ENCODE peak calls at places on chromosome 3, in seven cellular contexts. One of them, this sample, is unnamed. For H3K4me1, the result is how much of the 10 kb centered on the place peaks cover.

GRCh38 chr3:71813704-71814103 is 28.8 kb upstream of the PROK2 start:
- DNase-seq in mesendoderm: no peak
- DNase-seq in IMR-90: no peak
- DNase-seq in H1: no peak
- DNase-seq in H9: no peak
- DNase-seq in neuronal stem cell: no peak
- DNase-seq in mesenchymal stem cell: no peak
- DNase-seq in this sample: no peak

GRCh38 chr3:46490338-46491084 is 7.3 kb upstream of the RTP3 start:
- DNase-seq in mesendoderm: no peak
- DNase-seq in IMR-90: peak
- DNase-seq in H1: no peak
- DNase-seq in H9: peak
- DNase-seq in neuronal stem cell: no peak
- DNase-seq in mesenchymal stem cell: peak
- DNase-seq in this sample: peak

GRCh38 chr3:7504886-7505775 is 644.2 kb downstream of the GRM7 start:
- DNase-seq in mesendoderm: peak
- DNase-seq in IMR-90: no peak
- DNase-seq in H1: no peak
- DNase-seq in H9: no peak
- DNase-seq in neuronal stem cell: no peak
- DNase-seq in mesenchymal stem cell: peak
- DNase-seq in this sample: peak

GRCh38 chr3:103136621-103137020 is 701.8 kb downstream of the ZPLD1 start:
- DNase-seq in mesendoderm: no peak
- DNase-seq in IMR-90: no peak
- DNase-seq in H1: no peak
- DNase-seq in H9: no peak
- DNase-seq in neuronal stem cell: no peak
- DNase-seq in mesenchymal stem cell: no peak
- DNase-seq in this sample: no peak

GRCh38 chr3:171620825-171621434 is 160.7 kb upstream of the TNIK start:
- DNase-seq in mesendoderm: peak
- DNase-seq in IMR-90: peak
- DNase-seq in H1: no peak
- DNase-seq in H9: no peak
- DNase-seq in neuronal stem cell: no peak
- DNase-seq in mesenchymal stem cell: peak
- DNase-seq in this sample: no peak

GRCh38 chr3:43413676-43414368 is 127.5 kb downstream of the SNRK start:
- DNase-seq in mesendoderm: peak
- DNase-seq in IMR-90: no peak
- DNase-seq in H1: no peak
- DNase-seq in H9: no peak
- DNase-seq in neuronal stem cell: no peak
- DNase-seq in mesenchymal stem cell: peak
- DNase-seq in this sample: no peak

GRCh38 chr3:42906085-42906904 is at the start of gene ZNF662:
- DNase-seq in mesendoderm: no peak
- DNase-seq in IMR-90: no peak
- DNase-seq in H1: no peak
- DNase-seq in H9: peak
- DNase-seq in neuronal stem cell: no peak
- DNase-seq in mesenchymal stem cell: no peak
- DNase-seq in this sample: peak

GRCh38 chr3:73542127-73542526 is 82.6 kb downstream of the PDZRN3 start:
- DNase-seq in mesendoderm: peak
- DNase-seq in IMR-90: no peak
- DNase-seq in H1: no peak
- DNase-seq in H9: peak
- DNase-seq in neuronal stem cell: no peak
- DNase-seq in mesenchymal stem cell: no peak
- DNase-seq in this sample: no peak

GRCh38 chr3:178257491-178257890 is 278.7 kb upstream of the KCNMB2 start:
- DNase-seq in mesendoderm: no peak
- DNase-seq in IMR-90: no peak
- DNase-seq in H1: no peak
- DNase-seq in H9: no peak
- DNase-seq in neuronal stem cell: no peak
- DNase-seq in mesenchymal stem cell: no peak
- DNase-seq in this sample: no peak

GRCh38 chr3:41092791-41093190 is 106.5 kb upstream of the CTNNB1 start:
- DNase-seq in mesendoderm: no peak
- DNase-seq in IMR-90: no peak
- DNase-seq in H1: no peak
- DNase-seq in H9: no peak
- DNase-seq in neuronal stem cell: no peak
- DNase-seq in mesenchymal stem cell: no peak
- DNase-seq in this sample: no peak

GRCh38 chr3:42613462-42613861 is 13.0 kb downstream of the NKTR start:
- DNase-seq in mesendoderm: peak
- DNase-seq in IMR-90: no peak
- DNase-seq in H1: no peak
- DNase-seq in H9: no peak
- DNase-seq in neuronal stem cell: no peak
- DNase-seq in mesenchymal stem cell: peak
- DNase-seq in this sample: peak

GRCh38 chr3:14412831-14413380 is 10.5 kb downstream of the SLC6A6 start:
- DNase-seq in mesendoderm: peak
- DNase-seq in IMR-90: no peak
- DNase-seq in H1: no peak
- DNase-seq in H9: peak
- DNase-seq in neuronal stem cell: no peak
- DNase-seq in mesenchymal stem cell: peak
- DNase-seq in this sample: no peak

GRCh38 chr3:33884204-33884561 is 85.8 kb downstream of the PDCD6IP start:
- DNase-seq in mesendoderm: peak
- DNase-seq in IMR-90: no peak
- DNase-seq in H1: no peak
- DNase-seq in H9: peak
- DNase-seq in neuronal stem cell: no peak
- DNase-seq in mesenchymal stem cell: no peak
- DNase-seq in this sample: no peak

GRCh38 chr3:61331937-61332590 is 80.8 kb upstream of the FHIT start:
- DNase-seq in mesendoderm: peak
- DNase-seq in IMR-90: no peak
- DNase-seq in H1: no peak
- DNase-seq in H9: peak
- DNase-seq in neuronal stem cell: peak
- DNase-seq in mesenchymal stem cell: no peak
- DNase-seq in this sample: no peak

GRCh38 chr3:18237251-18238005 is 187.7 kb downstream of the SATB1 start:
- DNase-seq in mesendoderm: peak
- DNase-seq in IMR-90: peak
- DNase-seq in H1: no peak
- DNase-seq in H9: no peak
- DNase-seq in neuronal stem cell: no peak
- DNase-seq in mesenchymal stem cell: peak
- DNase-seq in this sample: no peak

GRCh38 chr3:13021141-13021933 is 51.9 kb downstream of the IQSEC1 start:
- DNase-seq in mesendoderm: no peak
- DNase-seq in IMR-90: no peak
- DNase-seq in H1: no peak
- DNase-seq in H9: no peak
- DNase-seq in neuronal stem cell: no peak
- DNase-seq in mesenchymal stem cell: no peak
- DNase-seq in this sample: peak

GRCh38 chr3:14906355-14906960 is 40.9 kb upstream of the NR2C2 start:
- DNase-seq in mesendoderm: no peak
- DNase-seq in IMR-90: no peak
- DNase-seq in H1: no peak
- DNase-seq in H9: peak
- DNase-seq in neuronal stem cell: no peak
- DNase-seq in mesenchymal stem cell: no peak
- DNase-seq in this sample: no peak

GRCh38 chr3:159667261-159667660 is 321.4 kb upstream of the IL12A start:
- DNase-seq in mesendoderm: no peak
- DNase-seq in IMR-90: peak
- DNase-seq in H1: no peak
- DNase-seq in H9: no peak
- DNase-seq in neuronal stem cell: no peak
- DNase-seq in mesenchymal stem cell: no peak
- DNase-seq in this sample: no peak

GRCh38 chr3:172280406-172281051 is 167.7 kb downstream of the GHSR start:
- DNase-seq in mesendoderm: peak
- DNase-seq in IMR-90: peak
- DNase-seq in H1: no peak
- DNase-seq in H9: no peak
- DNase-seq in neuronal stem cell: no peak
- DNase-seq in mesenchymal stem cell: peak
- DNase-seq in this sample: peak

GRCh38 chr3:123397050-123397590 is 51.8 kb downstream of the ADCY5 start:
- DNase-seq in mesendoderm: no peak
- DNase-seq in IMR-90: no peak
- DNase-seq in H1: no peak
- DNase-seq in H9: no peak
- DNase-seq in neuronal stem cell: no peak
- DNase-seq in mesenchymal stem cell: no peak
- DNase-seq in this sample: no peak

GRCh38 chr3:123392871-123393620 is 55.8 kb downstream of the ADCY5 start:
- DNase-seq in mesendoderm: no peak
- DNase-seq in IMR-90: no peak
- DNase-seq in H1: no peak
- DNase-seq in H9: no peak
- DNase-seq in neuronal stem cell: no peak
- DNase-seq in mesenchymal stem cell: no peak
- DNase-seq in this sample: peak

GRCh38 chr3:123396171-123397049 is 52.5 kb downstream of the ADCY5 start:
- DNase-seq in mesendoderm: no peak
- DNase-seq in IMR-90: no peak
- DNase-seq in H1: no peak
- DNase-seq in H9: no peak
- DNase-seq in neuronal stem cell: no peak
- DNase-seq in mesenchymal stem cell: no peak
- DNase-seq in this sample: peak

GRCh38 chr3:123394391-123395022 is 54.4 kb downstream of the ADCY5 start:
- DNase-seq in mesendoderm: no peak
- DNase-seq in IMR-90: no peak
- DNase-seq in H1: no peak
- DNase-seq in H9: no peak
- DNase-seq in neuronal stem cell: no peak
- DNase-seq in mesenchymal stem cell: no peak
- DNase-seq in this sample: no peak

DNA sequence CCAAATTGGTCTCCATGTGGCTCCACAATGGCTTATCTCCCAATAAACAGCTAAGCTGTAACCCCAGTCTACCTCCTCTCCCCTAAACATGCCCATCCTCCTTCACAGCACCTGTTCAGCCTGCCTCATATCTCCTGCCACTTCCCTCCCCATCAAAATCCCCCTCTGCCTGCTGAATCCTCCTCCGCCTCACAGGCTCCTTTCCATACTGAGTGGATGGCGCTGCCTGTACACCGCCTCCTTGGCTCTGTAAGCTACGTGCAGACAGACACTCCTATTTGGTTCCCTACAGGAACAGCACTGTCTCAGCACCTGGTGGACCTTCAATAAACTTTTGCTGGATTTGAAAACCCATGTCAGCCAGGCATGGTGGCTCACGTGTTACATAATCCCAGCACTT is 53.7 kb downstream of the ADCY5 start:
- DNase-seq in mesendoderm: no peak
- DNase-seq in IMR-90: no peak
- DNase-seq in H1: no peak
- DNase-seq in H9: no peak
- DNase-seq in neuronal stem cell: no peak
- DNase-seq in mesenchymal stem cell: no peak
- DNase-seq in this sample: no peak
- H3K4me1 ChIP-seq in mesendoderm: under half
- H3K4me1 ChIP-seq in IMR-90: under half
- H3K4me1 ChIP-seq in H1: under half
- H3K4me1 ChIP-seq in H9: under half
- H3K4me1 ChIP-seq in neuronal stem cell: under half
- H3K4me1 ChIP-seq in mesenchymal stem cell: under half
- H3K4me1 ChIP-seq in this sample: under half

DNA sequence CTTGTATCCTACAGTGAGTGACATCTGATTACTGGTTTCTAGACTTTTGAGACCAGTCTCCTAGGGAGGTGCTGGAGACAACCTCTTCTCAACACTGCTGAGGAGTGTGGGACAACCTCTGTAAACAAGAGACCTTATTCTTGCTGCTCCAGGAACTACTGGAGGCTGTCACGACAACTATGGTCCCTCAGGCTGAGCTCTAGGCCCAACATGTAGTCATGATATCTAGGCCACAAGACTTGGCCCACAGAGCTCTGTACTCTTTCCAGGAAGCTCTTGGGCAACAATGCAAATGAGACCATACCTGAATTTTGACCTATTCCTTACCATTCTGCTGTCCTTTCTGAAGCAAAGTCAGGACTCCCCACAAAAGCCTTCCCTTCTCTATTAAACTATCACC is 24.3 kb upstream of the HEG1 start:
- DNase-seq in mesendoderm: no peak
- DNase-seq in IMR-90: no peak
- DNase-seq in H1: no peak
- DNase-seq in H9: no peak
- DNase-seq in neuronal stem cell: no peak
- DNase-seq in mesenchymal stem cell: no peak
- DNase-seq in this sample: peak
- H2AK5ac ChIP-seq in mesendoderm: no peak
- H2AK5ac ChIP-seq in IMR-90: peak
- H2AK5ac ChIP-seq in H1: no peak
- H2AK5ac ChIP-seq in H9: no peak
- H2AK5ac ChIP-seq in neuronal stem cell: no peak
- H2AK5ac ChIP-seq in mesenchymal stem cell: no peak
- H2AK5ac ChIP-seq in this sample: no peak

GRCh38 chr3:112651516-112651915 is 10.6 kb upstream of the CCDC80 start:
- DNase-seq in mesendoderm: no peak
- DNase-seq in IMR-90: peak
- DNase-seq in H1: no peak
- DNase-seq in H9: no peak
- DNase-seq in neuronal stem cell: no peak
- DNase-seq in mesenchymal stem cell: no peak
- DNase-seq in this sample: peak
- H3K4me1 ChIP-seq in mesendoderm: under half
- H3K4me1 ChIP-seq in IMR-90: under half
- H3K4me1 ChIP-seq in H1: under half
- H3K4me1 ChIP-seq in H9: under half
- H3K4me1 ChIP-seq in neuronal stem cell: under half
- H3K4me1 ChIP-seq in mesenchymal stem cell: under half
- H3K4me1 ChIP-seq in this sample: under half

GRCh38 chr3:188083011-188083410 is 70.9 kb upstream of the LPP start:
- DNase-seq in mesendoderm: no peak
- DNase-seq in IMR-90: no peak
- DNase-seq in H1: no peak
- DNase-seq in H9: no peak
- DNase-seq in neuronal stem cell: no peak
- DNase-seq in mesenchymal stem cell: no peak
- DNase-seq in this sample: peak

GRCh38 chr3:188084751-188085595 is 69.0 kb upstream of the LPP start:
- DNase-seq in mesendoderm: peak
- DNase-seq in IMR-90: no peak
- DNase-seq in H1: no peak
- DNase-seq in H9: peak
- DNase-seq in neuronal stem cell: no peak
- DNase-seq in mesenchymal stem cell: no peak
- DNase-seq in this sample: no peak

GRCh38 chr3:188085596-188086560 is 68.1 kb upstream of the LPP start:
- DNase-seq in mesendoderm: no peak
- DNase-seq in IMR-90: no peak
- DNase-seq in H1: no peak
- DNase-seq in H9: no peak
- DNase-seq in neuronal stem cell: no peak
- DNase-seq in mesenchymal stem cell: no peak
- DNase-seq in this sample: no peak

GRCh38 chr3:188080091-188080490 is 73.9 kb upstream of the LPP start:
- DNase-seq in mesendoderm: no peak
- DNase-seq in IMR-90: no peak
- DNase-seq in H1: no peak
- DNase-seq in H9: no peak
- DNase-seq in neuronal stem cell: no peak
- DNase-seq in mesenchymal stem cell: no peak
- DNase-seq in this sample: no peak

GRCh38 chr3:188082040-188082439 is 71.9 kb upstream of the LPP start:
- DNase-seq in mesendoderm: no peak
- DNase-seq in IMR-90: peak
- DNase-seq in H1: no peak
- DNase-seq in H9: no peak
- DNase-seq in neuronal stem cell: no peak
- DNase-seq in mesenchymal stem cell: peak
- DNase-seq in this sample: peak
- H2AK5ac ChIP-seq in mesendoderm: no peak
- H2AK5ac ChIP-seq in IMR-90: no peak
- H2AK5ac ChIP-seq in H1: no peak
- H2AK5ac ChIP-seq in H9: no peak
- H2AK5ac ChIP-seq in neuronal stem cell: no peak
- H2AK5ac ChIP-seq in mesenchymal stem cell: no peak
- H2AK5ac ChIP-seq in this sample: no peak

This sample was measured in trophoblast cell.